ENCODE peak calls at places on chromosome 4, in seven cellular contexts. C is CD4-positive, alpha-beta T cell; Y is brain microvascular endothelial cell; J is MM.1S; T is thoracic aorta; P is prostate gland; K is cardiac muscle cell. W is an unnamed sample.

GRCh38 chr4:88177981-88178632 is 19.7 kb upstream of the ABCG2 start:
- DNase-seq in T (no peak), J (peak; percentile 93), P (no peak), Y (peak; percentile 61), K (peak; percentile 27), C (no peak), W (peak; percentile 89)

GRCh38 chr4:4866124-4866832 is 6.8 kb downstream of the MSX1 start:
- DNase-seq in P (no peak), J (no peak), T (no peak), C (no peak), K (peak; percentile 46), Y (no peak), W (no peak)

GRCh38 chr4:70903282-70903603 is 1.1 kb downstream of the MOB1B start:
- DNase-seq in P (no peak), J (no peak), T (no peak), C (no peak), Y (no peak), K (peak; percentile 18), W (no peak)

GRCh38 chr4:70313736-70314135 is 21.0 kb upstream of the CABS1 start:
- DNase-seq in K (no peak), Y (no peak), P (no peak), J (no peak), T (no peak), C (no peak), W (no peak)

GRCh38 chr4:148704291-148704690 is 262.1 kb upstream of the NR3C2 start:
- DNase-seq in T (no peak), J (no peak), Y (no peak), P (no peak), K (no peak), C (no peak), W (no peak)

GRCh38 chr4:75723117-75723801 is 1.1 kb upstream of the USO1 start:
- DNase-seq in T (no peak), J (no peak), Y (peak; percentile 41), P (no peak), K (no peak), C (no peak), W (no peak)

GRCh38 chr4:89755210-89755609 is 81.8 kb downstream of the SNCA start:
- DNase-seq in K (no peak), T (no peak), Y (no peak), J (no peak), C (no peak), P (no peak), W (no peak)

GRCh38 chr4:60780874-60781273 is 419.3 kb upstream of the ADGRL3 start:
- DNase-seq in T (no peak), K (no peak), P (no peak), J (no peak), C (no peak), Y (peak; percentile 37), W (no peak)

GRCh38 chr4:185143596-185143969 is 517 bp downstream of the SLC25A4 start:
- DNase-seq in J (peak; percentile 48), T (peak; percentile 28), K (peak; percentile 93), P (peak; percentile 75), C (no peak), Y (no peak), W (no peak)

GRCh38 chr4:79982587-79983327 is 90.3 kb downstream of the ANTXR2 start:
- DNase-seq in Y (no peak), T (no peak), K (no peak), C (no peak), P (no peak), J (no peak), W (no peak)

GRCh38 chr4:38184404-38184803 is 224.2 kb downstream of the PTTG2 start:
- DNase-seq in C (no peak), J (no peak), P (no peak), K (no peak), Y (no peak), T (no peak), W (no peak)

GRCh38 chr4:24778427-24779225 is 16.7 kb upstream of the SOD3 start:
- DNase-seq in C (no peak), T (peak; percentile 42), K (no peak), J (no peak), P (no peak), Y (peak; percentile 82), W (no peak)

GRCh38 chr4:32909722-32910121 is 2189.6 kb downstream of the PCDH7 start:
- DNase-seq in K (no peak), T (no peak), Y (no peak), C (no peak), J (no peak), P (no peak), W (no peak)

GRCh38 chr4:17173300-17173699 is 274.9 kb upstream of the LDB2 start:
- DNase-seq in P (no peak), K (no peak), C (no peak), Y (no peak), T (no peak), J (no peak), W (peak; percentile 48)

GRCh38 chr4:126604273-126604867 is 1028.4 kb upstream of the INTU start:
- DNase-seq in T (no peak), Y (peak; percentile 16), P (no peak), J (peak; percentile 39), K (peak; percentile 45), C (no peak), W (no peak)

GRCh38 chr4:1405636-1406415 is 416 bp downstream of the NKX1-1 start:
- DNase-seq in Y (no peak), J (no peak), C (no peak), K (no peak), T (no peak), P (peak; percentile 2), W (no peak)

GRCh38 chr4:1404573-1405248 is 1.5 kb downstream of the NKX1-1 start:
- DNase-seq in Y (no peak), K (no peak), T (no peak), C (no peak), J (no peak), P (peak; percentile 2), W (no peak)

GRCh38 chr4:1403591-1404572 is 2.4 kb downstream of the NKX1-1 start:
- DNase-seq in K (no peak), Y (no peak), C (no peak), J (no peak), P (no peak), T (no peak), W (no peak)

GRCh38 chr4:1406416-1406945 is at the start of gene NKX1-1:
- DNase-seq in T (no peak), K (no peak), Y (no peak), P (peak; percentile 3), J (no peak), C (no peak), W (no peak)

DNA sequence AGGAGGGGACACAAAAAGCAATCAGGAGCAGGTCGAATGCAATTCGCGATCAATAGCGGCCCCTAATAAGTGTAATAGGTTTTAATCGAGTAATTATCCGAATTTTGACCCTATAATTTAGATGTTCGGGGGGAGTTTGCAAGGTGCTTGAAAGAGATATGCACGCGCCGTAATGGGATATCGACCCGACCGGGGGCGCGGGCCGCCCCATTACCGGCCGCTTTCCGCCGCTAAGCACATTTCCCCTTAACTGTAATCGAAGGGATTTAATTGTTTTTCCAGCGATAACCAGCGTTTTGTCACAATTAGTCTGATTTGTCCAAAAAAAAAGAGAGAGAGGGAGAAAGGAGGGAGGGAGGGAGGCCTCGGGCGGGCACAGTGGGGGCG is 1.0 kb downstream of the NKX1-1 start:
- DNase-seq in C (no peak), J (no peak), Y (no peak), T (no peak), K (no peak), P (no peak), W (no peak)
- H3K27me3 ChIP-seq in C (peaks cover 71% of the 10 kb centered on the region), J (no peaks in the 10 kb centered on the region), Y (peaks cover 82% of the 10 kb centered on the region), T (peaks cover 20% of the 10 kb centered on the region), K (peaks cover 100% of the 10 kb centered on the region), P (peaks cover 91% of the 10 kb centered on the region), W (peaks cover 84% of the 10 kb centered on the region)

DNA sequence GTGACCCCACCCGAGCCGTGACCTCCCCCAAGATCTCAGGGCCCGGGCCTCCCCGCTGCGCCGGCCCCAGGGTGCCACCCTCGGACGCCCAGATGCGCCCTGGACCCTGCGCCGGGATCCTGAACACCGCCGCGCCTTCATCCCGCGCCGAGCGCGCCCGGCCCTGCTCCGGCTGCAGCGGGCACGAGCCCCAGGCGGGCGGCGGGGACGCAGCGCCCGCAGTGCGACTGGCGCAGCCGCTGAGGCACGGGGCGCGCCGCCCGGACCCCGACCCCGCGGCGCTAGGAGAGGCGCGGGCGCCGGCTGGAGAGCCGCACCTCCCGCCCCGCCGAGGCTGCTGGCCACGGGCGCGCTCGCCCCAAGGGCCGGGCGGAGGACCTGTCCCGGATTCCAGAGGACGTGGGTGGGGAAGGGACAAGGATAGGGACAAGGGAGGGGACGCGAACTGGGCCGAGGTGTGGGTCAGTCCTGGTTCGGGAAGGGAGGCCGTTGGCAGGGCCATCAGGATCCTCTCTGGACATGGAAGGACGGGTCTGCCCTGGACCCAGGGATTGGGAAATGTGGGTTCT is 1.2 kb downstream of the ZFYVE28 start:
- DNase-seq in J (no peak), P (no peak), T (no peak), Y (no peak), C (no peak), K (peak; percentile 43), W (no peak)
- H3K27me3 ChIP-seq in J (peaks cover 5% of the 10 kb centered on the region), P (no peaks in the 10 kb centered on the region), T (no peaks in the 10 kb centered on the region), Y (peaks cover 36% of the 10 kb centered on the region), C (peaks cover 11% of the 10 kb centered on the region), K (peaks cover 96% of the 10 kb centered on the region), W (peaks cover 37% of the 10 kb centered on the region)

GRCh38 chr4:62896721-62897120 is 1512.5 kb downstream of the TECRL start:
- DNase-seq in T (no peak), Y (no peak), P (no peak), K (no peak), C (no peak), J (no peak), W (no peak)

GRCh38 chr4:62898115-62898514 is 1511.1 kb downstream of the TECRL start:
- DNase-seq in J (no peak), P (no peak), K (no peak), C (no peak), Y (no peak), T (no peak), W (no peak)

GRCh38 chr4:62901101-62901500 is 1508.1 kb downstream of the TECRL start:
- DNase-seq in J (no peak), C (no peak), K (no peak), T (no peak), P (no peak), Y (no peak), W (no peak)

DNA sequence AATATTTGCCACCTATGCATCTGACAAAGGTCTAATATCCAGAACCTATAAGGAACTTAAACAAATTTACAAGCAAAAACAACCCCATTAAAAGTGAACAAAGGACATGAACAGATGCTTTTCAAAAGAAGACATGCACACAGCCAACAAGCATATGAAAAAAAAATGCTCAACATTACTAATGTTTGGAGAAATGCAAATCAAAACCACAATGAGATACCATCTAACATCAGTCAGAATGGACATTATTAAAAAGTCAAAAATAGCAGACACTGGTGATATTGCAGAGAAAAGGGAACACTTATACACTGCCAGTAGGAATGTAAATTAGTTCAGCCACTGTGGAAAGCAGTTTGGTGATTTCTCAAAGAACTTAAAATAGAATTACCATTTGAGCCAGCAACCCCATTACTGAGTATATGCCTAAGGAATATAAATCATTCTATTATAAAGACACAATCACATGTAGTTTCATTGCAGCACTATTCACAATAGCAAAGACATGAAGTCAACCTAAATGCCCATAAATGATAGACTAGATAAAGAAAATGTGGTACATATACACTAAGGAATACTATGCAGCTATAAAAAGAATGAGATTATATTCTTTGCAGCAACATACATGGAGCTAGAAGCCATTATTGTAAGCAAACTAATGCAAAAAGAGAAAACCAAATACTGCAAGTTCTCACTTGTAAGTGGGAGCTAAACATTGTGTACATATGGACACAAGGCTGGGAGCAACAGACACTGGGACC is 1509.5 kb downstream of the TECRL start:
- DNase-seq in T (no peak), J (no peak), Y (no peak), C (no peak), K (no peak), P (no peak), W (no peak)
- H3K27me3 ChIP-seq in T (no peaks in the 10 kb centered on the region), J (no peaks in the 10 kb centered on the region), Y (no peaks in the 10 kb centered on the region), C (no peaks in the 10 kb centered on the region), K (no peaks in the 10 kb centered on the region), P (no peaks in the 10 kb centered on the region), W (no peaks in the 10 kb centered on the region)

GRCh38 chr4:152156448-152156847 is 379.4 kb downstream of the FBXW7 start:
- DNase-seq in P (no peak), C (no peak), J (no peak), T (no peak), K (peak; percentile 72), Y (no peak), W (no peak)
- H3K27me3 ChIP-seq in P (no peaks in the 10 kb centered on the region), C (no peaks in the 10 kb centered on the region), J (no peaks in the 10 kb centered on the region), T (no peaks in the 10 kb centered on the region), K (peaks cover 3% of the 10 kb centered on the region), Y (peaks cover 2% of the 10 kb centered on the region), W (no peaks in the 10 kb centered on the region)

W was measured in iPS DF 6.9.